ENCODE peak calls at places on chromosomes 11 and 22, in four cellular contexts. M is IMR-90, I is GM12878, O is K562. Y is an unnamed sample.
A peak's percentile ranks its signal among the peaks of the same experiment; 100 is the strongest.

GRCh38 chr11:37929100-37929649 is 1331.1 kb upstream of the RAG2 start:
- DNase-seq in I (no peak), M (no peak), O (no peak), Y (no peak)

GRCh38 chr11:89235976-89236375 is 58.3 kb downstream of the TYR start:
- DNase-seq in O (no peak), M (peak; percentile 4), I (no peak), Y (no peak)

GRCh38 chr11:27040302-27041115 is at the start of gene BBOX1:
- DNase-seq in I (no peak), O (no peak), M (no peak), Y (peak; percentile 9)

GRCh38 chr11:128707671-128708070 is 13.8 kb downstream of the FLI1 start:
- DNase-seq in I (no peak), M (peak; percentile 76), O (no peak), Y (no peak)

GRCh38 chr11:31863170-31863929 is 52.2 kb upstream of the PAX6 start:
- DNase-seq in O (no peak), M (no peak), I (no peak), Y (no peak)

GRCh38 chr22:26906464-26906863 is 249.1 kb downstream of the MIAT start:
- DNase-seq in O (no peak), I (no peak), M (no peak), Y (no peak)

GRCh38 chr11:111395081-111395480 is 16.0 kb upstream of the POU2AF1 start:
- DNase-seq in O (no peak), M (no peak), I (no peak), Y (no peak)

GRCh38 chr11:93704237-93704636 is 37.1 kb downstream of the TAF1D start:
- DNase-seq in M (no peak), O (no peak), I (no peak), Y (no peak)

GRCh38 chr11:74847895-74848294 is 99.2 kb downstream of the RNF169 start:
- DNase-seq in I (no peak), O (no peak), M (no peak), Y (no peak)

GRCh38 chr11:124276081-124276480 is 19.9 kb downstream of the OR8G5 start:
- DNase-seq in I (no peak), M (peak; percentile 82), O (peak; percentile 30), Y (no peak)

GRCh38 chr11:32613500-32614151 is 30.0 kb downstream of the EIF3M start:
- DNase-seq in O (no peak), M (no peak), I (peak; percentile 15), Y (no peak)

GRCh38 chr11:124608146-124608545 is 3.1 kb upstream of the PANX3 start:
- DNase-seq in O (peak; percentile 33), I (no peak), M (no peak), Y (no peak)

GRCh38 chr22:47174096-47174495 is 411.6 kb downstream of the TBC1D22A start:
- DNase-seq in I (no peak), M (no peak), O (no peak), Y (no peak)

GRCh38 chr22:34696557-34696956 is 369.4 kb upstream of the ISX start:
- DNase-seq in O (no peak), M (no peak), I (no peak), Y (no peak)

GRCh38 chr22:49449377-49449776 is 378.3 kb downstream of the BRD1 start:
- DNase-seq in O (no peak), M (no peak), I (no peak), Y (no peak)

GRCh38 chr11:8777907-8778767 is 95.5 kb downstream of the RPL27A start:
- DNase-seq in O (no peak), M (peak; percentile 71), I (no peak), Y (no peak)

GRCh38 chr11:45616802-45617549 is 48.4 kb downstream of the CHST1 start:
- DNase-seq in I (no peak), O (no peak), M (no peak), Y (no peak)

GRCh38 chr22:49825436-49825835 is 2.2 kb downstream of the BRD1 start:
- DNase-seq in O (no peak), M (peak; percentile 66), I (no peak), Y (no peak)

GRCh38 chr11:800473-800872 is 2.4 kb upstream of the SLC25A22 start:
- DNase-seq in O (no peak), I (no peak), M (no peak), Y (no peak)

GRCh38 chr22:40525250-40525884 is 111.2 kb downstream of the MRTFA start:
- DNase-seq in I (no peak), O (no peak), M (peak; percentile 46), Y (no peak)

GRCh38 chr22:46240506-46240905 is 9.6 kb downstream of the CDPF1 start:
- DNase-seq in M (no peak), I (no peak), O (no peak), Y (no peak)

GRCh38 chr11:47797633-47798032 is 30.5 kb upstream of the FNBP4 start:
- DNase-seq in I (no peak), O (no peak), M (peak; percentile 89), Y (no peak)

GRCh38 chr11:86954288-86955110 is 696 bp downstream of the FZD4 start:
- DNase-seq in M (no peak), O (peak; percentile 23), I (no peak), Y (peak; percentile 71)

GRCh38 chr11:88398372-88399140 is 61.0 kb upstream of the CTSC start:
- DNase-seq in O (no peak), M (peak; percentile 69), I (no peak), Y (no peak)

GRCh38 chr11:68149417-68149816 is 28.2 kb upstream of the CHKA start:
- DNase-seq in O (no peak), M (no peak), I (no peak), Y (no peak)

GRCh38 chr11:102309621-102310541 is 7.4 kb upstream of the BIRC3 start:
- DNase-seq in O (no peak), I (no peak), M (no peak), Y (no peak)

GRCh38 chr11:116576523-116576922 is 196.3 kb downstream of the BUD13 start:
- DNase-seq in O (no peak), M (no peak), I (no peak), Y (no peak)

GRCh38 chr11:47667555-47667954 is 25.2 kb upstream of the MTCH2 start:
- DNase-seq in I (no peak), O (no peak), M (peak; percentile 13), Y (no peak)

GRCh38 chr22:49398115-49398514 is 429.6 kb downstream of the BRD1 start:
- DNase-seq in O (no peak), I (no peak), M (no peak), Y (no peak)

GRCh38 chr11:78450866-78451265 is 33.2 kb upstream of the GAB2 start:
- DNase-seq in I (no peak), M (no peak), O (no peak), Y (no peak)
- TF ChIP-seq RCOR1 in I (no peak), M (no peak), O (no peak), Y (no peak)

GRCh38 chr22:30742291-30743256 is 47.9 kb downstream of the OSBP2 start:
- DNase-seq in I (no peak), M (peak; percentile 54), O (no peak), Y (no peak)

GRCh38 chr22:30747493-30747892 is 52.8 kb downstream of the OSBP2 start:
- DNase-seq in O (peak; percentile 47), M (no peak), I (no peak), Y (no peak)

GRCh38 chr22:30749272-30749671 is 54.6 kb downstream of the OSBP2 start:
- DNase-seq in O (no peak), I (no peak), M (no peak), Y (no peak)

GRCh38 chr22:30744224-30744623 is 49.5 kb downstream of the OSBP2 start:
- DNase-seq in I (no peak), O (peak; percentile 16), M (no peak), Y (no peak)

DNA sequence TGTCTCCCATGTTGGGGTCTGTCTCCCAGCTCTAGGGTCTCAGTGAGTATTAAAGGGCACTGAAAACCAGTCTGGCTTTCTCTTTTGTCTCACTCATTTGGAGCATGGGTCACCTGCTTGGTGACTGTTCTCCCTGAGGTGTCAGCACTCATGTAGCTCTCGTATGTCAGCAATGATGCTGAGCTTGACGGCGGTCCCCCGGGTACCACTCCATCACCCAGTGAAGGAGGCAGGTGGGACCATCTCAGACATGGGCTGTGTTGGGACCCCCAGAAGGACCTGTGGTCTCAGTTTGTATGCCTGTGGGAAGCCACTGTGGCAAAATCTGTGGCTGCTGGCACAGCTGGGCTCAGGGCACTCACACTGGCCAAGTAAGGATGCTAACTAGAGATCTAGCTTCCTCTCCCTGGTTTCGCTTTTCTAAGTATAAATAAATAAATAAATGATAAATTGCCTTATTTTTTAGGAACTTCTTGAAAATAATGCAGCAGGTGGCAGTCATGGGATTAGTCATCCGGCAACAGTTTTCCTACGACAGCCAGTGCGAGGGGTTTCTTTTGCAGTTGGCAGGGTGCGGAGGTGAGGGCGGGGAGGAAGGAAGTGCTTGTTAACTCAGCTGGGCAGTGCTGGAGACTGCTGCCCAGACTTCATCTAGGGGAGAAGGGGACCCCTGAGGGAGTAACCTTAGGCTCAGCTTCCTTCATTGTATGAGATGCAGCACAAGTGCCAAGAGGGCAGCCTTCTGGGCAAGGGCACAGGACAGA is 48.8 kb downstream of the OSBP2 start:
- DNase-seq in O (no peak), M (no peak), I (no peak), Y (no peak)
- H3K4me2 ChIP-seq in O (peak overlapping the region; percentile 27), M (no peak overlapping the region), I (peak overlapping the region; percentile 23), Y (no peak overlapping the region)

DNA sequence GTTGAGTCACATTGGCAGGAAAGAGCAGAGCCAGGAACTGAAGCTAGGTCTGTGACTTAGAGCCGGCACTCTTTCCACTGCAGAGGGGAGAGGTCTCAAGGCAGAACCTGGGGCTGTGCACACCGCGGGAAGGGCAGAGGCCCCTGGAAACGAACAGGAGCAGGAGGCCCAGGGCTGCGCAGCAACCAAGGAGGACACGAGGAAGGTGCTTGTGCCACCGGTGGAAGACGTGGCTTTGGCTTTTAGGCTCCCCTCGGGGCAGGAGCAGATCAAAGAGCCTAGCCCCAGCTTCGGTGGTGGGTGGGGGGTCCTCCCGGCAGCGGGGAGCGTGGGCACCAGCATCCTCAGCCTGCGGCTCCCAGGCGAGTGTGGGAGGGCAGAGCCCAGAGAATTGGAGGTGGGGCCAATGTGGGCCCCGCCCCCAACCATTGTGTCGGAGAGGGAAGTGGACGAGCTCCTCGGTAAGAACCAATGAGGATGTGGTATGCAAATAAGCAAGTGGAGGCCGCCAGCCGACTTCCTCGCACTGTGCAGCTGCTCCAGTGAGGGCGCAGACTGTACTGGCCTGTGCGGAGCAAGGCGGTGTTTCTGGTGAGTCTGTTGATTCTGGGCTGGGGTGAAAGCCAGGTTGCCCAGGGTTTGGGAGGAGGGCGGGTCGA is at the start of gene CCDC116:
- DNase-seq in I (no peak), M (no peak), O (peak; percentile 100), Y (peak; percentile 63)
- TF ChIP-seq MXI1 in I (no peak), M (no peak), O (peak; percentile 85), Y (no peak)

GRCh38 chr22:28243539-28243938 is 324.5 kb upstream of the PITPNB start:
- DNase-seq in O (no peak), M (no peak), I (no peak), Y (no peak)
- TF ChIP-seq RCOR1 in O (no peak), M (no peak), I (no peak), Y (no peak)

DNA sequence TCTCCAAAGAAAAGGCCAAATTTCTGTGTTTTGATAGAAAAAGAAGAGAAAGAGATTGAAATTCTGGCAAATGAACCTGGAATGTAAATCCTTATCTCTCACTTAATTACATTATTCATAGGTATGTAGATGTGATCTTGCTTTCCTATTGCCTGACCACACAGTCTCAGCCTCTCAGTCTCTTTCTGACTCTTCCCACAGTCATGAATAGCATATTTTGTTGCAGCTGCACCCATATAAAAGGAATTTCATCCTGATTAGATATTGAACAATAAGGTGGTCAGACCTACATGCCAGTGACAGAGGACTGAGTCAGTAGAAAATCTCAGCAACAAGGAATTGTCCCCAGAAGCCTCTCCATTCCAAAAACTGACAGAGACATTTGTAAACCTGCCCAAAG is 62.9 kb upstream of the LRRC4C start:
- DNase-seq in O (no peak), I (no peak), M (no peak), Y (no peak)
- H3K4me2 ChIP-seq in O (no peak overlapping the region), I (no peak overlapping the region), M (no peak overlapping the region), Y (no peak overlapping the region)

Y was measured in SK-N-SH.